ENCODE peak calls at places on chromosomes 7 and 10, in six cellular contexts. M is CD8-positive, alpha-beta T cell; Y is transverse colon; G is aorta; Z is Caco-2; O is endodermal cell. I is an unnamed sample.

GRCh38 chr10:114754445-114755320 is 66.9 kb upstream of the FHIP2A start:
- DNase-seq in M (no peak), Y (no peak), G (no peak), Z (no peak), O (no peak), I (peak; percentile 83)

GRCh38 chr7:158249692-158250091 is 337.9 kb downstream of the PTPRN2 start:
- DNase-seq in M (no peak), Y (no peak), G (no peak), Z (no peak), O (peak; percentile 9), I (no peak)

GRCh38 chr10:111087331-111087756 is 10.5 kb downstream of the ADRA2A start:
- DNase-seq in M (no peak), Y (no peak), G (no peak), Z (no peak), O (no peak), I (no peak)

GRCh38 chr10:110724937-110725336 is 80.8 kb downstream of the RBM20 start:
- DNase-seq in M (no peak), Y (no peak), G (no peak), Z (no peak), O (no peak), I (peak; percentile 6)

GRCh38 chr10:63213489-63213888 is 80.4 kb downstream of the NRBF2 start:
- DNase-seq in M (no peak), Y (no peak), G (no peak), Z (no peak), O (no peak), I (no peak)

GRCh38 chr7:31648288-31648687 is 38.7 kb upstream of the PPP1R17 start:
- DNase-seq in M (no peak), Y (no peak), G (no peak), Z (no peak), O (no peak), I (no peak)

GRCh38 chr10:35335718-35336083 is 608 bp upstream of the CCNY start:
- DNase-seq in M (peak; percentile 1), Y (peak; percentile 20), G (no peak), Z (no peak), O (peak; percentile 66), I (peak; percentile 28)

GRCh38 chr10:117186832-117187615 is 10.3 kb upstream of the KCNK18 start:
- DNase-seq in M (no peak), Y (no peak), G (no peak), Z (no peak), O (no peak), I (no peak)

GRCh38 chr10:63637833-63638443 is 116.7 kb downstream of the REEP3 start:
- DNase-seq in M (no peak), Y (no peak), G (no peak), Z (peak; percentile 76), O (peak; percentile 54), I (peak; percentile 71)

GRCh38 chr7:40643664-40644063 is 508.9 kb downstream of the SUGCT start:
- DNase-seq in M (no peak), Y (no peak), G (no peak), Z (peak; percentile 47), O (no peak), I (no peak)

GRCh38 chr7:3649678-3650445 is 348.8 kb downstream of the SDK1 start:
- DNase-seq in M (no peak), Y (no peak), G (no peak), Z (no peak), O (no peak), I (no peak)

GRCh38 chr7:192035-192649 is at the start of gene FAM20C:
- DNase-seq in M (no peak), Y (peak; percentile 83), G (peak; percentile 96), Z (peak; percentile 63), O (peak; percentile 84), I (peak; percentile 86)

GRCh38 chr7:102943425-102944169 is 30.8 kb downstream of the LRRC17 start:
- DNase-seq in M (no peak), Y (no peak), G (no peak), Z (no peak), O (peak; percentile 58), I (no peak)

GRCh38 chr10:18097524-18097923 is 42.7 kb upstream of the CACNB2 start:
- DNase-seq in M (no peak), Y (no peak), G (no peak), Z (no peak), O (no peak), I (no peak)

GRCh38 chr7:104153287-104153686 is 54.5 kb downstream of the ORC5 start:
- DNase-seq in M (no peak), Y (no peak), G (no peak), Z (no peak), O (no peak), I (no peak)

GRCh38 chr10:60236869-60237524 is 152.7 kb downstream of the ANK3 start:
- DNase-seq in M (no peak), Y (peak; percentile 60), G (no peak), Z (no peak), O (no peak), I (no peak)

GRCh38 chr10:92690211-92691041 is 671 bp downstream of the HHEX start:
- DNase-seq in M (peak; percentile 12), Y (peak; percentile 61), G (peak; percentile 91), Z (no peak), O (peak; percentile 80), I (no peak)

GRCh38 chr10:107103174-107104025 is 61.1 kb downstream of the SORCS1 start:
- DNase-seq in M (no peak), Y (peak; percentile 9), G (no peak), Z (no peak), O (no peak), I (no peak)

GRCh38 chr7:142477079-142477651 is 219.3 kb upstream of the PRSS58 start:
- DNase-seq in M (no peak), Y (no peak), G (no peak), Z (no peak), O (peak; percentile 24), I (no peak)

GRCh38 chr7:94054130-94054529 is 50.0 kb upstream of the BET1 start:
- DNase-seq in M (no peak), Y (no peak), G (no peak), Z (no peak), O (no peak), I (no peak)

GRCh38 chr7:128710391-128710930 is 28.7 kb upstream of the CALU start:
- DNase-seq in M (no peak), Y (no peak), G (no peak), Z (no peak), O (no peak), I (no peak)

GRCh38 chr7:118080947-118081346 is 103.0 kb upstream of the LSM8 start:
- DNase-seq in M (no peak), Y (no peak), G (no peak), Z (peak; percentile 38), O (peak; percentile 63), I (peak; percentile 17)

GRCh38 chr7:148941598-148942280 is 57.6 kb upstream of the EZH2 start:
- DNase-seq in M (peak; percentile 14), Y (peak; percentile 72), G (peak; percentile 79), Z (peak; percentile 92), O (peak; percentile 89), I (peak; percentile 62)

GRCh38 chr7:141544831-141545230 is 6.4 kb upstream of the AGK start:
- DNase-seq in M (no peak), Y (no peak), G (no peak), Z (no peak), O (no peak), I (no peak)

GRCh38 chr10:106661133-106661766 is 503.3 kb downstream of the SORCS1 start:
- DNase-seq in M (no peak), Y (no peak), G (no peak), Z (no peak), O (no peak), I (no peak)

GRCh38 chr7:13262929-13263530 is 575.6 kb downstream of the ARL4A start:
- DNase-seq in M (no peak), Y (no peak), G (no peak), Z (no peak), O (no peak), I (peak; percentile 49)

GRCh38 chr10:14686356-14686755 is 88.3 kb downstream of the FAM107B start:
- DNase-seq in M (no peak), Y (no peak), G (no peak), Z (no peak), O (no peak), I (no peak)

GRCh38 chr7:74253331-74253730 is 868 bp downstream of the RFC2 start:
- DNase-seq in M (no peak), Y (no peak), G (no peak), Z (no peak), O (no peak), I (no peak)
- H3K4me3 ChIP-seq in M (peak overlapping the region; percentile 99), Y (no peak overlapping the region), G (no peak overlapping the region), Z (peak overlapping the region; percentile 98), O (peak overlapping the region; percentile 98), I (no peak overlapping the region)

DNA sequence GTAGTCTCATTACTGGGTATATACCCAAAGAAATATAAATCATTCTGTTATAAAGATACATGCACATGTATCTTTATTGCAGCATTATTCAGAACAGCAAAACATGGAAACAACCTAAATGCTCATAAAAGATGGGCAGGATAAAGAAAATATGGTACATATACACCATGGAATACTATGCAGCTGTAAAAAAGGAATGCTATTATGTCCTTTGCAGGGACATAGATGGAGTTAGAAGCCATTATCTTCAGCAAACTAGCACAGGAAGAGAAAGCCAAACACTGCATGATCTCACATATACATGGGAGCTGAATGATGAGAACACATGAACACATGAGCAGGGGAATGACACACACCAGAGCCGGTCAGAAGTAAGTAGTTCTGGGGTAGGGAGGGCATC is 297.4 kb upstream of the GLI3 start:
- DNase-seq in M (no peak), Y (no peak), G (no peak), Z (no peak), O (no peak), I (no peak)
- H3K9me3 ChIP-seq in M (no peaks in the 10 kb centered on the region), Y (no peaks in the 10 kb centered on the region), G (no peaks in the 10 kb centered on the region), Z (no peaks in the 10 kb centered on the region), O (peaks cover 61% of the 10 kb centered on the region), I (no peaks in the 10 kb centered on the region)

GRCh38 chr7:2522780-2523433 is 3.3 kb downstream of the LFNG start:
- DNase-seq in M (no peak), Y (peak; percentile 80), G (no peak), Z (peak; percentile 87), O (peak; percentile 77), I (peak; percentile 97)

GRCh38 chr7:2521952-2522591 is 2.5 kb downstream of the LFNG start:
- DNase-seq in M (peak; percentile 45), Y (peak; percentile 72), G (no peak), Z (no peak), O (peak; percentile 58), I (peak; percentile 72)

GRCh38 chr7:2520808-2521146 is 1.2 kb downstream of the LFNG start:
- DNase-seq in M (no peak), Y (peak; percentile 62), G (no peak), Z (no peak), O (no peak), I (peak; percentile 65)

GRCh38 chr7:2520131-2520807 is 695 bp downstream of the LFNG start:
- DNase-seq in M (no peak), Y (peak; percentile 62), G (no peak), Z (peak; percentile 61), O (peak; percentile 77), I (peak; percentile 64)

DNA sequence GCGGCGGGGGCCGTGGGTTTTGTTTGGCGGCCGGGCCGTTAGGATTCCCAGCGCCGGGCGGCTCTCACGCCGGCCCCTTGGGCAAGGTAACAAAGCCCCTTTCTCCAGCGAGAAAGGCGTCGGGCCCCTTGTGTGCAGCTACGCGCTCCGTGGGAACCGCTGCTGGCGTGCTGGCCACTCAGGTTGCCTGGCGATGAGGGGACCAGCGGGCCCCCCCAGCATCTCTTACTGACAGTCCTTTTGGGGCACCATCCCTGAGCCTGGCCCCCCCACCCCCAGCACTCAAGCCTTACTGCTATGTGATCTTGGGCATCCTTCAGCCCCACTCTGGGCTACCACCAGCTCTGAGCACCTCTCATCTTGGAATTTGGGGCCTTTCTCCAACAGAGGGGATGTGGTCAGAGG is 1.8 kb downstream of the LFNG start:
- DNase-seq in M (no peak), Y (no peak), G (no peak), Z (no peak), O (no peak), I (no peak)
- H3K4me1 ChIP-seq in M (peaks cover 56% of the 10 kb centered on the region), Y (peaks cover 37% of the 10 kb centered on the region), G (no peaks in the 10 kb centered on the region), Z (peaks cover 55% of the 10 kb centered on the region), O (peaks cover 7% of the 10 kb centered on the region), I (peaks cover 4% of the 10 kb centered on the region)

GRCh38 chr7:19119901-19120486 is 2.6 kb upstream of the TWIST1 start:
- DNase-seq in M (no peak), Y (no peak), G (no peak), Z (no peak), O (peak; percentile 57), I (no peak)
- H3K4me3 ChIP-seq in M (no peak overlapping the region), Y (no peak overlapping the region), G (no peak overlapping the region), Z (no peak overlapping the region), O (no peak overlapping the region), I (no peak overlapping the region)

I was measured in small intestine.